ENCODE peak calls at places on chromosome 19, in four cellular contexts. H is GM12878, P is K562, F is SK-N-SH. S is an unnamed sample.

GRCh38 chr19:14022469-14022868 is 5.5 kb upstream of the RLN3 start:
- DNase-seq in P (no peak), F (no peak), H (no peak), S (no peak)

GRCh38 chr19:10419646-10420443 is 493 bp upstream of the PDE4A start:
- DNase-seq in H (no peak), F (peak), P (peak), S (peak)

GRCh38 chr19:8491574-8491973 is 10.9 kb downstream of the PRAM1 start:
- DNase-seq in H (no peak), P (peak), F (no peak), S (peak)

GRCh38 chr19:453606-454005 is 7.2 kb downstream of the SHC2 start:
- DNase-seq in F (no peak), H (no peak), P (no peak), S (no peak)

GRCh38 chr19:49398001-49398615 is 10.1 kb downstream of the KASH5 start:
- DNase-seq in F (peak), P (no peak), H (no peak), S (no peak)

GRCh38 chr19:918481-919156 is 1.5 kb downstream of the KISS1R start:
- DNase-seq in H (no peak), F (no peak), P (peak), S (no peak)

GRCh38 chr19:7917292-7918061 is 2.7 kb upstream of the SNAPC2 start:
- DNase-seq in F (peak), H (no peak), P (no peak), S (peak)

GRCh38 chr19:48364564-48365363 is 597 bp downstream of the SYNGR4 start:
- DNase-seq in F (no peak), P (no peak), H (no peak), S (no peak)

GRCh38 chr19:28610731-28611130 is 602.2 kb downstream of the UQCRFS1 start:
- DNase-seq in H (no peak), F (no peak), P (no peak), S (no peak)

GRCh38 chr19:10760268-10760944 is 42.5 kb downstream of the DNM2 start:
- DNase-seq in P (no peak), F (no peak), H (no peak), S (no peak)

GRCh38 chr19:4456566-4456842 is 1.1 kb downstream of the UBXN6 start:
- DNase-seq in F (peak), P (peak), H (no peak), S (no peak)

GRCh38 chr19:31838163-31838798 is 489.0 kb upstream of the TSHZ3 start:
- DNase-seq in P (no peak), F (no peak), H (no peak), S (no peak)

GRCh38 chr19:10286803-10287737 is at the start of gene ICAM4:
- DNase-seq in P (peak), H (no peak), F (peak), S (no peak)

GRCh38 chr19:28727133-28727834 is 485.7 kb downstream of the UQCRFS1 start:
- DNase-seq in P (peak), F (peak), H (no peak), S (no peak)

GRCh38 chr19:9972103-9972502 is 35.8 kb upstream of the OLFM2 start:
- DNase-seq in H (no peak), P (no peak), F (no peak), S (no peak)

GRCh38 chr19:8618751-8619150 is 8.2 kb upstream of the ADAMTS10 start:
- DNase-seq in P (no peak), H (no peak), F (no peak), S (peak)

GRCh38 chr19:42023121-42023942 is 29.3 kb upstream of the ATP1A3 start:
- DNase-seq in H (no peak), P (peak), F (peak), S (peak)
- TF ChIP-seq RAD21 in H (no peak), P (peak), F (peak), S (peak)

GRCh38 chr19:11781295-11782057 is 14.7 kb downstream of the ZNF441 start:
- DNase-seq in P (no peak), H (no peak), F (no peak), S (no peak)

GRCh38 chr19:11783767-11784166 is 14.6 kb upstream of the ZNF491 start:
- DNase-seq in F (no peak), P (no peak), H (no peak), S (no peak)

GRCh38 chr19:11787536-11787935 is 10.8 kb upstream of the ZNF491 start:
- DNase-seq in H (no peak), F (no peak), P (no peak), S (no peak)

GRCh38 chr19:11780431-11781020 is 13.7 kb downstream of the ZNF441 start:
- DNase-seq in P (no peak), F (no peak), H (no peak), S (no peak)

GRCh38 chr19:11784356-11784755 is 14.0 kb upstream of the ZNF491 start:
- DNase-seq in H (no peak), F (no peak), P (no peak), S (no peak)
- TF ChIP-seq RAD21 in H (no peak), F (no peak), P (no peak), S (no peak)

GRCh38 chr19:45716314-45717130 is 14.2 kb downstream of the FBXO46 start:
- DNase-seq in H (no peak), F (peak), P (peak), S (peak)
- TF ChIP-seq RAD21 in H (no peak), F (no peak), P (no peak), S (no peak)

DNA sequence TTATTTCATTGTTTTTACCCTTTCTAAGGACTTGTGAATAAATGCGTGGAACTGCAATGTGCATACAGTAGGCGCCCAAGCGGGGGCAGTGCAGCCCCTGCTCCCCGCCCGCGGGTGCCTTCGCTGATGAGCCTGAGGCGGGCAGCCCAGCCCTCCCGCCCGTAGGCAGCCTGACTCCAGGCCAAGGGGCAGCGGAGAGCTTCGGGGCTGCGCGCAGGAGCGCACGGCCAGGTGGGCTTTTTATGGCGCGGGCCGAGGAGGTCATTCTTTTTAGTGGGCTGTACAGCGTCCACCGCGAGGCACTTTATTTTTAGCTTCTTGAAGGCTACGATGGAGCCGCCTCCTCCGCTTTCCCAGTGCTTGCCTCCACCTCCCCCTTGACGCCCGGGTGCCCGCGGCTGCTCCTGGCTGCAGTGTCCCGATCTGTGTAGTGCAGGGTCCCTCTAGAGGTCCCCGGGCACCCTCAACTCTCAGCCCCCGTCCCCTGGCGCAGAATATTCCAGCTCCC is 60.5 kb downstream of the CCNE1 start:
- DNase-seq in P (peak), F (peak), H (no peak), S (no peak)
- TF ChIP-seq RAD21 in P (no peak), F (no peak), H (no peak), S (no peak)

GRCh38 chr19:18108897-18109296 is 11.3 kb downstream of the MAST3 start:
- DNase-seq in F (no peak), P (no peak), H (no peak), S (no peak)
- TF ChIP-seq RAD21 in F (no peak), P (no peak), H (no peak), S (no peak)

GRCh38 chr19:29817316-29817715 is 5.5 kb downstream of the CCNE1 start:
- DNase-seq in F (no peak), H (no peak), P (no peak), S (no peak)

GRCh38 chr19:29812080-29812880 is 489 bp downstream of the CCNE1 start:
- DNase-seq in F (peak), P (peak), H (no peak), S (no peak)

GRCh38 chr19:29813665-29814064 is 1.9 kb downstream of the CCNE1 start:
- DNase-seq in H (no peak), P (no peak), F (no peak), S (no peak)

GRCh38 chr19:29812881-29813275 is 1.1 kb downstream of the CCNE1 start:
- DNase-seq in F (no peak), H (no peak), P (no peak), S (no peak)

GRCh38 chr19:29815231-29815630 is 3.4 kb downstream of the CCNE1 start:
- DNase-seq in P (no peak), F (no peak), H (peak), S (no peak)
- TF ChIP-seq RAD21 in P (no peak), F (no peak), H (peak), S (no peak)

DNA sequence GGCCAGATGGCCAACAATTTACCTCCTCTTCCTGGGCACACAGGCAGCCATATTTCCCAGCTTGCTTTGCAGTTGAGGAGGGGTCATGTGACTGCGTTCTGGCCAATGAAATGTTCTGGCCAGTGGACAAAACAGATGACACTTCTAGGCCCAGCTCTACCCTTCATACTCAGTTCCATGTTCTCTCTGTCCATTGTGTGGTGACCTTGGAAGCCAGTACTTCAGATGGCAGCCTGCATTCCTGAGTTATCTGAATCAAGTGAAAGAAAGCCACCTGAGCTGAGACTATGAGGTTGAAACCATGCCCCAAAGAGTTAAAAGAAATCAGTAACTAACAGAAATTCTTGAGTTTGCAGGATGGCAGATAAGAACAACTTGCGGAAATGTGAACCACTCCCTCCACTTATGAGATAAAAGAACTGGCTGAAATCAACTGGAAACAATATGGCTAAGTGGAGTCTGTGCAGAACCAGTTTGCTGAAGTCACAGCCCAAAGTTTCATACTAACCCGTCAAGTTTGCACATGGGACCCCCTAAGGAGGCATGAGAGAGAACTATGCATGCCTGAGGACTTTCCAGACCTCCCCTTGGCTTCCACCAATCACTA is 8.1 kb downstream of the FAM187B start:
- DNase-seq in P (peak), F (no peak), H (no peak), S (no peak)
- TF ChIP-seq RAD21 in P (peak), F (no peak), H (no peak), S (no peak)

GRCh38 chr19:17052439-17052838 is 22.8 kb downstream of the HAUS8 start:
- DNase-seq in H (no peak), P (peak), F (peak), S (peak)
- TF ChIP-seq RAD21 in H (peak), P (peak), F (peak), S (peak)

GRCh38 chr19:41373993-41374392 is 2.3 kb upstream of the TMEM91 start:
- DNase-seq in P (no peak), F (peak), H (no peak), S (no peak)
- TF ChIP-seq RAD21 in P (no peak), F (no peak), H (no peak), S (no peak)

GRCh38 chr19:50648659-50649058 is 586 bp upstream of the C19orf81 start:
- DNase-seq in H (no peak), F (no peak), P (no peak), S (no peak)

GRCh38 chr19:50647879-50648615 is 1.2 kb upstream of the C19orf81 start:
- DNase-seq in H (peak), P (no peak), F (no peak), S (no peak)

GRCh38 chr19:50651174-50651573 is 1.9 kb downstream of the C19orf81 start:
- DNase-seq in F (no peak), H (no peak), P (no peak), S (no peak)

GRCh38 chr19:50652722-50653121 is 3.5 kb downstream of the C19orf81 start:
- DNase-seq in F (no peak), P (no peak), H (no peak), S (no peak)

GRCh38 chr19:50649433-50650391 is at the start of gene C19orf81:
- DNase-seq in P (peak), F (peak), H (no peak), S (peak)
- TF ChIP-seq RAD21 in P (peak), F (no peak), H (no peak), S (no peak)

S was measured in A549.